ENCODE peak calls at places on chromosomes 5 and 9, in nine cellular contexts. I, O, S, C, Z, D, V, H and W are unnamed samples.

GRCh38 chr5:35477321-35477720 is 140.3 kb upstream of the SPEF2 start:
- DNase-seq in C (no peak), Z (no peak), V (no peak), I (no peak), S (no peak), O (no peak), D (no peak), H (no peak), W (no peak)

GRCh38 chr9:137045294-137046093 is 483 bp downstream of the NPDC1 start:
- DNase-seq in S (no peak), I (no peak), H (no peak), O (no peak), C (no peak), D (no peak), V (no peak), Z (peak; percentile 38), W (no peak)

GRCh38 chr5:137619191-137619870 is 116.6 kb downstream of the KLHL3 start:
- DNase-seq in O (peak; percentile 40), V (peak; percentile 22), D (peak; percentile 74), S (no peak), Z (peak; percentile 81), I (peak; percentile 76), C (no peak), H (no peak), W (peak; percentile 42)

GRCh38 chr5:35904443-35905132 is 33.8 kb downstream of the CAPSL start:
- DNase-seq in I (no peak), D (no peak), O (no peak), Z (no peak), C (no peak), V (no peak), H (no peak), S (no peak), W (no peak)

GRCh38 chr5:135135530-135136201 is 101.6 kb upstream of the PITX1 start:
- DNase-seq in H (peak; percentile 57), O (no peak), Z (peak; percentile 79), D (peak; percentile 81), V (no peak), S (no peak), C (peak; percentile 36), I (no peak), W (no peak)

GRCh38 chr5:79802995-79803394 is 113.4 kb downstream of the CMYA5 start:
- DNase-seq in I (no peak), S (no peak), H (no peak), Z (peak; percentile 1), D (no peak), O (no peak), V (no peak), C (no peak), W (no peak)

GRCh38 chr5:72244862-72245371 is 75.1 kb downstream of the MRPS27 start:
- DNase-seq in V (no peak), C (peak; percentile 24), D (no peak), I (peak; percentile 22), H (no peak), S (no peak), O (peak; percentile 50), Z (peak; percentile 61), W (no peak)

GRCh38 chr9:129894106-129894823 is 59.0 kb downstream of the USP20 start:
- DNase-seq in D (no peak), S (peak; percentile 32), O (no peak), Z (no peak), I (no peak), H (no peak), V (no peak), C (no peak), W (no peak)

GRCh38 chr9:278651-279050 is 64.0 kb downstream of the DOCK8 start:
- DNase-seq in H (no peak), I (no peak), C (no peak), Z (no peak), O (no peak), S (no peak), V (no peak), D (no peak), W (no peak)

GRCh38 chr5:149024477-149024876 is 38.4 kb downstream of the SH3TC2 start:
- DNase-seq in V (no peak), Z (peak; percentile 77), C (no peak), I (no peak), H (no peak), D (no peak), S (no peak), O (no peak), W (no peak)

GRCh38 chr5:56350030-56350594 is 117.0 kb upstream of the ANKRD55 start:
- DNase-seq in Z (no peak), S (no peak), O (no peak), D (no peak), I (no peak), C (peak; percentile 16), V (no peak), H (no peak), W (no peak)

GRCh38 chr5:1390861-1391600 is 46.1 kb upstream of the CLPTM1L start:
- DNase-seq in S (no peak), I (no peak), C (no peak), O (no peak), H (no peak), V (no peak), D (no peak), Z (no peak), W (no peak)

GRCh38 chr9:124392254-124392653 is 23.0 kb downstream of the PSMB7 start:
- DNase-seq in Z (no peak), C (no peak), I (no peak), V (no peak), D (no peak), S (peak; percentile 81), O (no peak), H (no peak), W (no peak)

GRCh38 chr5:140239939-140240700 is 62.8 kb downstream of the PFDN1 start:
- DNase-seq in Z (peak; percentile 66), V (no peak), H (peak; percentile 57), O (peak; percentile 62), S (peak; percentile 80), C (no peak), I (peak; percentile 64), D (peak; percentile 81), W (peak; percentile 62)

GRCh38 chr9:16924311-16924915 is 53.9 kb upstream of the BNC2 start:
- DNase-seq in O (no peak), C (no peak), I (no peak), D (no peak), Z (no peak), H (no peak), V (no peak), S (no peak), W (no peak)

GRCh38 chr5:66180282-66180955 is 36.3 kb downstream of the SREK1 start:
- DNase-seq in Z (no peak), O (no peak), V (no peak), S (no peak), C (no peak), D (no peak), H (no peak), I (no peak), W (no peak)

GRCh38 chr9:86706391-86706790 is 240.9 kb downstream of the GAS1 start:
- DNase-seq in C (no peak), D (no peak), S (no peak), H (no peak), Z (peak; percentile 62), I (no peak), V (no peak), O (no peak), W (no peak)

GRCh38 chr9:131366745-131367401 is 27.0 kb upstream of the PRRC2B start:
- DNase-seq in Z (peak; percentile 49), H (no peak), D (no peak), C (no peak), I (peak; percentile 39), V (no peak), O (peak; percentile 46), S (no peak), W (no peak)

GRCh38 chr5:66477591-66477990 is 118.6 kb upstream of the MAST4 start:
- DNase-seq in Z (no peak), C (no peak), H (no peak), I (peak; percentile 27), O (no peak), V (no peak), D (no peak), S (no peak), W (no peak)

GRCh38 chr5:69492391-69493234 is at the start of gene OCLN:
- DNase-seq in I (peak; percentile 22), C (peak; percentile 81), Z (no peak), D (no peak), S (peak; percentile 78), H (peak; percentile 85), O (peak; percentile 92), V (peak; percentile 67), W (no peak)
- TF ChIP-seq POLR2A in I (no peak), C (no peak), Z (no peak), D (no peak), S (no peak), H (peak; percentile 92), O (peak; percentile 98), V (peak; percentile 40), W (no peak)

GRCh38 chr9:107810493-107810931 is 320.9 kb upstream of the KLF4 start:
- DNase-seq in S (no peak), O (no peak), V (no peak), Z (peak; percentile 25), H (no peak), I (no peak), C (no peak), D (no peak), W (no peak)
- H3K27me3 ChIP-seq in S (no peaks in the 10 kb centered on the region), O (no peaks in the 10 kb centered on the region), V (no peaks in the 10 kb centered on the region), Z (no peaks in the 10 kb centered on the region), H (no peaks in the 10 kb centered on the region), I (no peaks in the 10 kb centered on the region), C (no peaks in the 10 kb centered on the region), D (no peaks in the 10 kb centered on the region), W (no peaks in the 10 kb centered on the region)

DNA sequence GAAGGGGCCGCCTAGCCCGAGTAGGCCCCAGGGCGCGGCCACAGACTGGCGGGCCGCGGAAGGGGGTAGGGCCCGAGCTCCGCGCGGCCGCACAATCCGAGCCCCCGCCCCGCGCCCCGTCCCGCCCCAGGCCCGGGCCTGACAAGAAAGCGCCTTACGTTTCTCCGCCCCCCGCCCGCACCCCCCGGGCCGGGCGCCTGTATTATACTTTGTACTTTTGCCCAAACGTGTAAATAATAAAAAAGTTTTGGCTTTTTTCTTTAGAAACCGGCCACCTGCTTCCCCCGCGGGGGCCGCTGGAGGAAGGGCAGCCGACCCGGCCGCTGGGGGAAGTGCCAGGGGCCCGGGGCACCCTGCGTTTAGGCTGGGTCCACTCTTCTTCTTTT is 2.6 kb downstream of the TLX3 start:
- DNase-seq in H (no peak), I (no peak), C (no peak), S (no peak), O (no peak), V (no peak), D (no peak), Z (no peak), W (no peak)
- H3K36me3 ChIP-seq in H (no peaks in the 10 kb centered on the region), I (no peaks in the 10 kb centered on the region), C (no peaks in the 10 kb centered on the region), S (no peaks in the 10 kb centered on the region), O (no peaks in the 10 kb centered on the region), V (no peaks in the 10 kb centered on the region), D (no peaks in the 10 kb centered on the region), Z (no peaks in the 10 kb centered on the region), W (no peaks in the 10 kb centered on the region)

DNA sequence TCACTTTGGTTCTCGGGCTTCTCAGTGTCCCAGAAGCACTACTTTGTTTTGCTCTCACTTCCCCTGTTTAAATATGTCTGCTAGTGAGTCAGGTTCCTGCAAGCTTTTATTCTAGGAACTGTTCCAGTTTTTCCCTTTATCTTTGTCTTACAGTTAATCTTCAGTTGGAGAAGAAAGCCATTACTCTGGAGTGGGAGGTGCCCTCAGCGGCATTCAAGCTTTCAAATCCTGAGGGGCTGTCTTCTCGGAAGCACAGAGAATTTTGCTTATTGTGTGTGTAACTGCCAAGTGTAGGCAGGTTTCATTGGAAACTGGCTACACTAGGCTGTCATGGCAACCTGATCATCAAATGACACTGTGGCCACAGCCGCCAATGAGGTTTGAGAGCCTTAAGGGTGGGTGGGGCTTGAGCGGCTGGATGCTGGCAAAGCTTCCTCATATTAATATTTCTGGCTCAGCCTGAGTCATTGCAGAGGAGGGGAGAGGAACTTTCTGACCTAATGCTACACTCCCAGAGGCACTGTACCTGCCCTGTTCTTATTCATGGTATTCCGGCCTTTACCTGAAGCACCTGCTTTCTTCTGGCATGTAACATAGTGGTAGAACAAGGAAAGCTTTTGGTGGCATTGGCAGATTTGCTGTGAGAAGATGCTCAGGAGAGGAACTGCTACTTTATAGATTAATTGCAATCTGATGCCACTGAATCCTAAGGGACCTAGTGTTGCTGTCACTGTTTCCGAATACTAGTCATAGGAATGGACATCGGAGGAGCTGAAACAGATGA is 26.3 kb downstream of the SLC25A25 start:
- DNase-seq in V (peak; percentile 97), C (peak; percentile 89), H (peak; percentile 74), D (peak; percentile 98), Z (peak; percentile 97), O (peak; percentile 95), S (peak; percentile 89), I (peak; percentile 91), W (peak; percentile 90)
- TF ChIP-seq POLR2A in V (no peak), C (no peak), H (no peak), D (peak; percentile 22), Z (peak; percentile 37), O (peak; percentile 77), S (no peak), I (peak; percentile 87), W (peak; percentile 82)